ENCODE peak calls at places on chromosomes 2 and 18, in six cellular contexts. R, Z, Q, C, B and F are unnamed samples.

GRCh38 chr18:379665-380356 is 112.0 kb upstream of the THOC1 start:
- DNase-seq in Z (peak; percentile 46), Q (no peak), C (no peak), R (no peak), B (no peak), F (no peak)

GRCh38 chr18:64803471-64803870 is 654.6 kb upstream of the LINC00305 start:
- DNase-seq in B (no peak), R (no peak), Q (no peak), C (no peak), Z (no peak), F (no peak)

GRCh38 chr2:191582355-191582754 is 95.6 kb upstream of the NABP1 start:
- DNase-seq in Z (no peak), R (peak; percentile 66), B (peak; percentile 85), Q (peak; percentile 88), C (peak; percentile 26), F (no peak)

GRCh38 chr2:227870710-227871374 is 589 bp upstream of the DAW1 start:
- DNase-seq in Z (no peak), B (peak; percentile 89), C (peak; percentile 71), Q (no peak), R (peak; percentile 66), F (peak; percentile 52)

GRCh38 chr18:56200381-56200831 is 438.0 kb downstream of the TXNL1 start:
- DNase-seq in Q (peak; percentile 56), R (peak; percentile 29), C (peak; percentile 88), Z (no peak), B (peak; percentile 75), F (peak; percentile 90)

GRCh38 chr2:205496370-205496769 is 185.9 kb upstream of the NRP2 start:
- DNase-seq in C (no peak), B (no peak), Q (no peak), Z (no peak), R (no peak), F (no peak)

GRCh38 chr2:102520009-102520408 is 47.0 kb downstream of the SLC9A4 start:
- DNase-seq in B (peak; percentile 61), R (peak; percentile 48), C (peak; percentile 47), Q (no peak), Z (peak; percentile 37), F (peak; percentile 28)

GRCh38 chr18:34592961-34593382 is 117.1 kb upstream of the DTNA start:
- DNase-seq in R (peak; percentile 73), Q (peak; percentile 47), C (peak; percentile 64), Z (no peak), B (peak; percentile 84), F (peak; percentile 2)

GRCh38 chr2:8607591-8607990 is 74.3 kb upstream of the ID2 start:
- DNase-seq in C (no peak), Q (peak; percentile 59), R (no peak), B (peak; percentile 66), Z (no peak), F (no peak)

GRCh38 chr2:239594772-239595608 is 194.2 kb upstream of the HDAC4 start:
- DNase-seq in B (no peak), R (no peak), Z (no peak), Q (no peak), C (no peak), F (no peak)